ENCODE peak calls at places on chromosomes 13 and 19, in nine cellular contexts. B, N, R, M, Z, I, A, F and L are unnamed samples.

GRCh38 chr19:17205237-17206140 is 9.7 kb upstream of the USE1 start:
- DNase-seq in A (peak), I (peak), N (peak), Z (peak), R (peak), B (peak), M (no peak), F (peak), L (peak)

GRCh38 chr13:94585543-94586101 is 10.3 kb downstream of the TGDS start:
- DNase-seq in Z (no peak), M (no peak), B (no peak), I (no peak), N (no peak), A (no peak), F (no peak), R (no peak), L (no peak)

GRCh38 chr13:95676100-95676774 is 702 bp upstream of the DNAJC3 start:
- DNase-seq in Z (peak), I (no peak), A (peak), F (peak), N (peak), M (no peak), R (peak), B (peak), L (no peak)

GRCh38 chr13:114319441-114319871 is 5.2 kb downstream of the CHAMP1 start:
- DNase-seq in R (no peak), F (no peak), N (peak), Z (no peak), B (no peak), A (no peak), M (no peak), I (peak), L (no peak)

GRCh38 chr19:23557381-23557780 is 129.6 kb downstream of the ZNF675 start:
- DNase-seq in A (no peak), N (no peak), M (no peak), Z (no peak), R (no peak), F (no peak), B (no peak), I (no peak), L (no peak)

GRCh38 chr19:32550666-32551065 is 30.3 kb upstream of the PDCD5 start:
- DNase-seq in R (no peak), B (no peak), A (no peak), F (no peak), M (no peak), I (no peak), Z (no peak), N (no peak), L (no peak)

GRCh38 chr13:40477623-40478608 is 188.5 kb downstream of the FOXO1 start:
- DNase-seq in Z (no peak), M (peak), I (peak), B (no peak), F (no peak), R (no peak), N (no peak), A (no peak), L (peak)

GRCh38 chr13:91135949-91136348 is 211.5 kb upstream of the MIR17HG start:
- DNase-seq in R (no peak), F (no peak), N (no peak), A (no peak), M (no peak), I (no peak), B (no peak), Z (no peak), L (no peak)

DNA sequence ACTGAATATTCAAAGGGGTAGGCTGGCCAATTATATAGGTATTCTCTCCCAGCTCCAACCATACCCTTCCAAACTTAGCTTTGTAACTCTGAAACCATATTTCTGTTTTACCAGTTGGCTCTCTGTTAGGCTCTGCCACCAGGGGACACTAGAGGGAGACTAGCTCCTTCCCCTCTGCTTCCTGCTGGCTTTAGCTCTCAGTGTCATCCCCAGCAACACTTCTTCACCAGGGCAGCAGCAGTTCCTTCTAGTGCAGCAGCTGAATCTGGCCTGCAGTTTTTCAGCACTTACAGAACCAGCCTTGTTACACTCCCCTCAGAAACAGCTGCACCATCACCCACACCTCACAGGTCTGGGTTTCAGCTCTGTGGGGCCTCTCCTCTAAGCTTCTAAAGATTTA is 51.0 kb upstream of the DOCK9 start:
- DNase-seq in B (peak), I (no peak), M (no peak), F (peak), R (no peak), A (peak), Z (no peak), N (no peak), L (no peak)
- TF ChIP-seq CTCF in B (peak), I (peak), M (no peak), F (peak), R (no peak), A (peak), Z (peak), N (peak), L (no peak)

DNA sequence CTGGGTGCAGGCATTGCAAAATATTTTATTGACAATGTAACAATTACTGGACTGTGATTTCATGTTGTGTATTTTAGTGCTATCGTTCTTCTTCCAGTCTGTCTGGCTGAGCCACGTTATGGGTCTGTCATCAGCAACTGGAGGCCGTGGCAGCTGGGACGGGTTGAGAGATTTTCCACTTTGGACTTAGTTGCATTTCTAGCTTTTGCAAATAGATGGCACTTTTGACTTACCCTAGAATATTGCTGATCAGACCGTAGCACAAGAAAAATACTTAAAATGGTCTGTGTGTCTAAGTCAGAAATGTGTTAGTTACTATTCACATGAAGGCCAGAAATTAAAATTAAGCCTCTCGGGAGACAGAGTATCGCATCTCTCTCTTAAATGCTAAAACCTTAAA is 211.1 kb downstream of the TEX29 start:
- DNase-seq in A (no peak), I (peak), F (peak), Z (no peak), N (no peak), M (no peak), R (no peak), B (no peak), L (no peak)
- TF ChIP-seq CTCF in A (no peak), I (no peak), F (peak), Z (peak), N (no peak), M (no peak), R (no peak), B (no peak), L (no peak)

GRCh38 chr19:19406878-19407639 is 1.6 kb downstream of the GATAD2A start:
- DNase-seq in F (peak), A (peak), R (peak), Z (no peak), M (no peak), I (peak), N (peak), B (no peak), L (no peak)
- TF ChIP-seq CTCF in F (no peak), A (peak), R (no peak), Z (peak), M (peak), I (peak), N (peak), B (no peak), L (peak)

GRCh38 chr13:81048026-81048461 is 707.1 kb upstream of the SPRY2 start:
- DNase-seq in Z (no peak), N (peak), R (no peak), M (no peak), I (no peak), B (no peak), F (peak), A (no peak), L (no peak)

GRCh38 chr13:81051873-81052272 is 710.9 kb upstream of the SPRY2 start:
- DNase-seq in N (no peak), R (no peak), I (no peak), A (no peak), Z (no peak), M (no peak), B (peak), F (no peak), L (no peak)
- TF ChIP-seq CTCF in N (peak), R (no peak), I (peak), A (no peak), Z (no peak), M (no peak), B (peak), F (no peak), L (no peak)

DNA sequence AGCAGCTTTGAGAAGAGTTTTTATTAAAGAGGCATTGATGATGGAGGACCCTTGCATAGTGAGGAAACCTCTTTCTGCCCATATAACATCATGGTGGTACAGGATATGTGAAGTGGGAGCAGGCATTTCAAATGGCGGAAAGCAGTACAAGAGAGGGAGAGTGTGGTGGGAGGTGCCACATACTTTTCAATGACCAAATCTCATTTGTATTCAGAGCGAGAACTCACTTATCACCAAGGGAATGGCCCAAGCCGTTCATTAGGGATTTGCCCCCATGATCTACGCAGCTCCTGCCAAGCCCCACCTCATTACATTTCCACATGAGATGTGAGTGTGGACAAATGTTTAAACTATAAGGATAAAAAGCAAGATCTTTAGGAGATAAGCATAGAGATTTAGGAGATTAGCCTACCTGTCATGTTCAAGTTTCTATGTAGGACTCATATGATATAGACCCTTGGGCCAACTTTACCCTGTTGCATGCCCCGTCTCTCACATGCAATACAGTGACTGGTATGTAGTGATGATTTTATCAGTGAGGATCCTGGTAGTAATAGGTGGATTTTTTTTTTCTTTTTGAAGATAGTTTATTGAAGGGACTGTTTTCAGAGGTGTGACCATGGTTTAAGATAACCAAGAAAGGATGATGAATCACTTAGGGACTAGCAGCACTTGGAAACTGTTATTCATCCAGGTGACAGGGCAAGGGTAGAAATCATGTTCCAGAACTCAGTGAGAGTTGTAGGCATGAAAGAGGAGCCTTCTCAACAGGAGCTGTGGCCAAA is 38.3 kb downstream of the DNAJC15 start:
- DNase-seq in I (no peak), R (no peak), B (no peak), A (no peak), N (peak), F (no peak), M (no peak), Z (no peak), L (no peak)
- TF ChIP-seq CTCF in I (no peak), R (no peak), B (no peak), A (no peak), N (no peak), F (no peak), M (no peak), Z (no peak), L (no peak)

GRCh38 chr19:11587302-11587972 is 9.8 kb upstream of the ZNF627 start:
- DNase-seq in I (peak), A (peak), F (peak), M (peak), N (peak), R (peak), Z (peak), B (peak), L (peak)

GRCh38 chr19:11594084-11594483 is 3.2 kb upstream of the ZNF627 start:
- DNase-seq in R (no peak), N (no peak), A (no peak), F (no peak), B (no peak), M (no peak), Z (no peak), I (no peak), L (no peak)

GRCh38 chr19:11587973-11588631 is 9.2 kb upstream of the ZNF627 start:
- DNase-seq in Z (no peak), M (no peak), I (no peak), A (no peak), N (no peak), B (no peak), F (no peak), R (no peak), L (no peak)
- TF ChIP-seq CTCF in Z (no peak), M (no peak), I (no peak), A (peak), N (no peak), B (peak), F (no peak), R (peak), L (peak)